ENCODE peak calls at places on chromosome 16, in seven cellular contexts. One of them, this sample, is unnamed.

GRCh38 chr16:9465150-9465549 is 373.7 kb downstream of the HAPSTR1 start:
- DNase-seq in T47D: peak
- DNase-seq in T-helper 1 cell: no peak
- DNase-seq in T-helper 22 cell: no peak
- DNase-seq in C1 segment of cervical spinal cord: no peak
- DNase-seq in caudate nucleus: no peak
- DNase-seq in EL: no peak
- DNase-seq in this sample: no peak

GRCh38 chr16:22945361-22945760 is 131.4 kb downstream of the HS3ST2 start:
- DNase-seq in T47D: no peak
- DNase-seq in T-helper 1 cell: no peak
- DNase-seq in T-helper 22 cell: no peak
- DNase-seq in C1 segment of cervical spinal cord: peak
- DNase-seq in caudate nucleus: no peak
- DNase-seq in EL: no peak
- DNase-seq in this sample: no peak

GRCh38 chr16:56629531-56629930 is 2.9 kb upstream of the MT1M start:
- DNase-seq in T47D: no peak
- DNase-seq in T-helper 1 cell: no peak
- DNase-seq in T-helper 22 cell: no peak
- DNase-seq in C1 segment of cervical spinal cord: no peak
- DNase-seq in caudate nucleus: no peak
- DNase-seq in EL: no peak
- DNase-seq in this sample: no peak

GRCh38 chr16:84050316-84050715 is 7.7 kb upstream of the SLC38A8 start:
- DNase-seq in T47D: no peak
- DNase-seq in T-helper 1 cell: no peak
- DNase-seq in T-helper 22 cell: no peak
- DNase-seq in C1 segment of cervical spinal cord: no peak
- DNase-seq in caudate nucleus: no peak
- DNase-seq in EL: no peak
- DNase-seq in this sample: no peak

GRCh38 chr16:84032458-84033178 is 10.0 kb downstream of the SLC38A8 start:
- DNase-seq in T47D: no peak
- DNase-seq in T-helper 1 cell: no peak
- DNase-seq in T-helper 22 cell: no peak
- DNase-seq in C1 segment of cervical spinal cord: no peak
- DNase-seq in caudate nucleus: no peak
- DNase-seq in EL: no peak
- DNase-seq in this sample: no peak

GRCh38 chr16:47069841-47070584 is 73.7 kb downstream of the NETO2 start:
- DNase-seq in T47D: no peak
- DNase-seq in T-helper 1 cell: no peak
- DNase-seq in T-helper 22 cell: no peak
- DNase-seq in C1 segment of cervical spinal cord: no peak
- DNase-seq in caudate nucleus: no peak
- DNase-seq in EL: no peak
- DNase-seq in this sample: no peak

GRCh38 chr16:7057458-7057857 is 275.2 kb upstream of the RBFOX1 start:
- DNase-seq in T47D: no peak
- DNase-seq in T-helper 1 cell: no peak
- DNase-seq in T-helper 22 cell: no peak
- DNase-seq in C1 segment of cervical spinal cord: no peak
- DNase-seq in caudate nucleus: no peak
- DNase-seq in EL: no peak
- DNase-seq in this sample: no peak

GRCh38 chr16:18784917-18785623 is 5.1 kb downstream of the RPS15A start:
- DNase-seq in T47D: no peak
- DNase-seq in T-helper 1 cell: no peak
- DNase-seq in T-helper 22 cell: no peak
- DNase-seq in C1 segment of cervical spinal cord: no peak
- DNase-seq in caudate nucleus: no peak
- DNase-seq in EL: no peak
- DNase-seq in this sample: no peak

GRCh38 chr16:66026211-66026610 is 340.3 kb upstream of the CDH5 start:
- DNase-seq in T47D: peak
- DNase-seq in T-helper 1 cell: no peak
- DNase-seq in T-helper 22 cell: no peak
- DNase-seq in C1 segment of cervical spinal cord: no peak
- DNase-seq in caudate nucleus: no peak
- DNase-seq in EL: peak
- DNase-seq in this sample: no peak

GRCh38 chr16:73280366-73280765 is 232.4 kb upstream of the ZFHX3 start:
- DNase-seq in T47D: no peak
- DNase-seq in T-helper 1 cell: no peak
- DNase-seq in T-helper 22 cell: no peak
- DNase-seq in C1 segment of cervical spinal cord: no peak
- DNase-seq in caudate nucleus: no peak
- DNase-seq in EL: no peak
- DNase-seq in this sample: no peak

GRCh38 chr16:5604770-5605169 is 507.2 kb upstream of the EEF2KMT start:
- DNase-seq in T47D: peak
- DNase-seq in T-helper 1 cell: no peak
- DNase-seq in T-helper 22 cell: no peak
- DNase-seq in C1 segment of cervical spinal cord: no peak
- DNase-seq in caudate nucleus: no peak
- DNase-seq in EL: no peak
- DNase-seq in this sample: no peak

GRCh38 chr16:74730049-74730683 is 29.5 kb upstream of the MLKL start:
- DNase-seq in T47D: peak
- DNase-seq in T-helper 1 cell: no peak
- DNase-seq in T-helper 22 cell: no peak
- DNase-seq in C1 segment of cervical spinal cord: no peak
- DNase-seq in caudate nucleus: no peak
- DNase-seq in EL: no peak
- DNase-seq in this sample: no peak

GRCh38 chr16:54928016-54928356 is 2.7 kb upstream of the IRX5 start:
- DNase-seq in T47D: peak
- DNase-seq in T-helper 1 cell: no peak
- DNase-seq in T-helper 22 cell: no peak
- DNase-seq in C1 segment of cervical spinal cord: no peak
- DNase-seq in caudate nucleus: no peak
- DNase-seq in EL: peak
- DNase-seq in this sample: no peak

GRCh38 chr16:58882292-58882691 is 148.2 kb upstream of the GOT2 start:
- DNase-seq in T47D: no peak
- DNase-seq in T-helper 1 cell: no peak
- DNase-seq in T-helper 22 cell: no peak
- DNase-seq in C1 segment of cervical spinal cord: no peak
- DNase-seq in caudate nucleus: no peak
- DNase-seq in EL: no peak
- DNase-seq in this sample: no peak

GRCh38 chr16:64738321-64738960 is 383.4 kb downstream of the CDH11 start:
- DNase-seq in T47D: no peak
- DNase-seq in T-helper 1 cell: no peak
- DNase-seq in T-helper 22 cell: no peak
- DNase-seq in C1 segment of cervical spinal cord: no peak
- DNase-seq in caudate nucleus: no peak
- DNase-seq in EL: peak
- DNase-seq in this sample: no peak

GRCh38 chr16:81931927-81932326 is 79.3 kb downstream of the SDR42E1 start:
- DNase-seq in T47D: no peak
- DNase-seq in T-helper 1 cell: no peak
- DNase-seq in T-helper 22 cell: no peak
- DNase-seq in C1 segment of cervical spinal cord: no peak
- DNase-seq in caudate nucleus: no peak
- DNase-seq in EL: no peak
- DNase-seq in this sample: no peak

GRCh38 chr16:83956336-83957289 is 3.6 kb downstream of the OSGIN1 start:
- DNase-seq in T47D: peak
- DNase-seq in T-helper 1 cell: peak
- DNase-seq in T-helper 22 cell: peak
- DNase-seq in C1 segment of cervical spinal cord: peak
- DNase-seq in caudate nucleus: peak
- DNase-seq in EL: peak
- DNase-seq in this sample: peak

GRCh38 chr16:78902291-78902690 is 698.2 kb downstream of the MAF start:
- DNase-seq in T47D: no peak
- DNase-seq in T-helper 1 cell: no peak
- DNase-seq in T-helper 22 cell: no peak
- DNase-seq in C1 segment of cervical spinal cord: no peak
- DNase-seq in caudate nucleus: no peak
- DNase-seq in EL: no peak
- DNase-seq in this sample: no peak

GRCh38 chr16:14098081-14098480 is 27.0 kb downstream of the MRTFB start:
- DNase-seq in T47D: no peak
- DNase-seq in T-helper 1 cell: no peak
- DNase-seq in T-helper 22 cell: no peak
- DNase-seq in C1 segment of cervical spinal cord: no peak
- DNase-seq in caudate nucleus: no peak
- DNase-seq in EL: peak
- DNase-seq in this sample: no peak

GRCh38 chr16:66476328-66477027 is 49.4 kb downstream of the BEAN1 start:
- DNase-seq in T47D: peak
- DNase-seq in T-helper 1 cell: no peak
- DNase-seq in T-helper 22 cell: no peak
- DNase-seq in C1 segment of cervical spinal cord: no peak
- DNase-seq in caudate nucleus: no peak
- DNase-seq in EL: no peak
- DNase-seq in this sample: peak

GRCh38 chr16:16190546-16190945 is 32.7 kb downstream of the ABCC6 start:
- DNase-seq in T47D: no peak
- DNase-seq in T-helper 1 cell: no peak
- DNase-seq in T-helper 22 cell: no peak
- DNase-seq in C1 segment of cervical spinal cord: no peak
- DNase-seq in caudate nucleus: no peak
- DNase-seq in EL: no peak
- DNase-seq in this sample: no peak

GRCh38 chr16:4517812-4518211 is 20.8 kb downstream of the CDIP1 start:
- DNase-seq in T47D: peak
- DNase-seq in T-helper 1 cell: no peak
- DNase-seq in T-helper 22 cell: no peak
- DNase-seq in C1 segment of cervical spinal cord: no peak
- DNase-seq in caudate nucleus: no peak
- DNase-seq in EL: peak
- DNase-seq in this sample: no peak